ENCODE peak calls at places on chromosomes 3 and 15, in eight cellular contexts. N is H54, P is NB4, K is IMR-90, I is HepG2, B is uterus, M is tibial nerve, Y is heart left ventricle. X is an unnamed sample.
A peak's percentile ranks its signal among the peaks of the same experiment; 100 is the strongest.

GRCh38 chr15:38370079-38370478 is 83.8 kb upstream of the FAM98B start:
- DNase-seq in N (no peak), P (no peak), K (peak; percentile 16), I (no peak), B (no peak), M (no peak), Y (no peak), X (no peak)

GRCh38 chr3:154384504-154384903 is 45.5 kb downstream of the GPR149 start:
- DNase-seq in N (no peak), P (no peak), K (no peak), I (no peak), B (no peak), M (no peak), Y (no peak), X (no peak)

GRCh38 chr15:38059665-38060064 is 125.2 kb downstream of the TMCO5A start:
- DNase-seq in N (no peak), P (no peak), K (peak; percentile 85), I (no peak), B (no peak), M (no peak), Y (no peak), X (no peak)

GRCh38 chr15:69758810-69759410 is 306.3 kb downstream of the RPLP1 start:
- DNase-seq in N (no peak), P (peak; percentile 98), K (peak; percentile 62), I (no peak), B (no peak), M (no peak), Y (peak; percentile 32), X (peak; percentile 85)

GRCh38 chr15:64842986-64843561 is 1.4 kb downstream of the PLEKHO2 start:
- DNase-seq in N (no peak), P (peak; percentile 93), K (peak; percentile 59), I (no peak), B (peak; percentile 75), M (peak; percentile 64), Y (peak; percentile 79), X (no peak)

GRCh38 chr15:93088981-93089854 is at the start of gene RGMA:
- DNase-seq in N (no peak), P (no peak), K (no peak), I (no peak), B (peak; percentile 38), M (peak; percentile 34), Y (peak; percentile 71), X (no peak)

GRCh38 chr3:10194328-10195071 is 29.8 kb downstream of the IRAK2 start:
- DNase-seq in N (no peak), P (peak; percentile 48), K (no peak), I (no peak), B (no peak), M (no peak), Y (peak; percentile 62), X (no peak)

GRCh38 chr3:53588122-53588521 is 93.7 kb downstream of the CACNA1D start:
- DNase-seq in N (no peak), P (no peak), K (no peak), I (no peak), B (no peak), M (no peak), Y (no peak), X (no peak)

GRCh38 chr3:119323401-119324107 is 29.4 kb downstream of the ARHGAP31 start:
- DNase-seq in N (no peak), P (peak; percentile 33), K (no peak), I (no peak), B (no peak), M (no peak), Y (no peak), X (no peak)

GRCh38 chr3:119319311-119319710 is 25.1 kb downstream of the ARHGAP31 start:
- DNase-seq in N (no peak), P (no peak), K (no peak), I (no peak), B (no peak), M (no peak), Y (no peak), X (no peak)

GRCh38 chr3:119322021-119322522 is 27.9 kb downstream of the ARHGAP31 start:
- DNase-seq in N (no peak), P (no peak), K (peak; percentile 47), I (no peak), B (no peak), M (no peak), Y (peak; percentile 30), X (no peak)

GRCh38 chr3:119324899-119325298 is 30.7 kb downstream of the ARHGAP31 start:
- DNase-seq in N (no peak), P (no peak), K (no peak), I (no peak), B (no peak), M (no peak), Y (no peak), X (no peak)

GRCh38 chr3:119322523-119323400 is 28.6 kb downstream of the ARHGAP31 start:
- DNase-seq in N (peak; percentile 69), P (peak; percentile 97), K (peak; percentile 79), I (peak; percentile 56), B (peak; percentile 73), M (peak; percentile 62), Y (peak; percentile 93), X (peak; percentile 94)
- TF ChIP-seq POLR2A in N (peak; percentile 76), P (peak; percentile 60), K (peak; percentile 83), I (no peak), B (peak; percentile 52), M (peak; percentile 48), Y (no peak), X (no peak)

GRCh38 chr15:45449878-45450277 is 71.5 kb upstream of the GATM start:
- DNase-seq in N (no peak), P (no peak), K (no peak), I (no peak), B (no peak), M (no peak), Y (no peak), X (no peak)
- TF ChIP-seq POLR2A in N (no peak), P (no peak), K (no peak), I (no peak), B (no peak), M (no peak), Y (no peak), X (no peak)

GRCh38 chr3:139380575-139380974 is 8.9 kb downstream of the COPB2 start:
- DNase-seq in N (no peak), P (no peak), K (no peak), I (no peak), B (no peak), M (no peak), Y (no peak), X (no peak)
- TF ChIP-seq POLR2A in N (no peak), P (no peak), K (no peak), I (no peak), B (no peak), M (no peak), Y (no peak), X (no peak)

DNA sequence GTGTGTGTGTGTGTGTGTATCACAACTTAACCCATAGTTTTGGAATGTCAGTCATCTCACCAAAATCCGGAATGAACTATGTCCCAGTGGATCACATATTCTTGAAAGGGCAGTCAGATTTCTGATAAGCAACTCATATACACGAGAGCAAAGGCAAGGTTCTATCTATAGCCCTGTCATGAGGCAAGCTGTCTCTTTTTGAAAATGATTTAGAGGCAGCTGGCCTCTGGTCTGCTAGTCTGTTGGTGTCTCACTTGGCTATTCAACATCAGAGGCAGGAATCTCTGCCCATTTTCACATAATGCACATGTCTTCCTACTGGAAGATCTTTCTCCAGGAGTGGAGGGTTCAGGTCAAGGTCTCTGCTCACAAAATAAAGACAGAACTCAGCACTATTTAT is 79.8 kb downstream of the CNTN6 start:
- DNase-seq in N (no peak), P (no peak), K (no peak), I (no peak), B (no peak), M (no peak), Y (no peak), X (no peak)
- TF ChIP-seq POLR2A in N (no peak), P (no peak), K (no peak), I (no peak), B (no peak), M (no peak), Y (no peak), X (no peak)

DNA sequence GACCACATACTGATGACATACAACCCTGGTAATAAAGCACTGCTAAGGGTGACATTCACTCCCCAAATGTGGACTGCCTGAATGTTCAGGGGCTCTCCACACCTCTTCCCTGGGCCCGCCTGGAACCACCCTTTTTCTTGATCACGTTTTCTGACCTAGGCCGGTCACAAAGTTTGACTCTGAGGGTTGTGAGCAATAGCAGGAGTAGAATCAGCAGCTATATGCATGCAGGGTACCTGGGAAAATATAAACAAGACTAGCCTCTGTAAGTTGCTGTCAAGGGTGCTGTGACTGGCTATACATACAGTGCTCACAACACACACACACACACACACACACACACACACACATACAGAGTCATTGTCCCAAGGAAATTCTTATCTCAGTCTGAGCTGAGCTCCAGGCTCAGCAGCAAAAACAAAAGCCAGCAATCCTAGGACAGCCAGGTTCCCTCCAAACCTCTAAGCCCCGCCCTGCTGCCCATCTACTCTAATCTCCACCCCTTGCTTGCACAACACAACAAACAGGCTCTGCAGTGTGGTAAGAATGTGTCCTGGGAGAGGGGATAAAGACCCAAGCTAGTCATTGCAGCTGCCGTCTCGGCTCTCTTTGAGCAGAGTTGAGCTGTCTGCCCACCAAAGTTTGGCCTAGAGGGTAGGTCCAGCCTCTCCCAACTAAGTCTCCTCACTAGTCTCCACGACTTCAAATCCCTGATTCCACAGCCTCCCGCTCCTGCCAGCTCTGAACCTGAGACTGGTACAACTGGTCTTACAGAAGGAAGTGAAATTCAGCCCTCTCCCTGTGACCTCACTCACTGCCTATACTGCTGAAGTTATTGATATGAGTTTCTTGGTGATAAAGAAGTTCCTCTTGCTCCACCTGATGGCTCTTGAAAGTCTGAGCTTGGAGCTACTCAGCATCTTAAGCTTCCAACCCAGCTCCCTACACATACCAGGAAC is 2.2 kb downstream of the BMF start:
- DNase-seq in N (no peak), P (peak; percentile 95), K (peak; percentile 49), I (peak; percentile 95), B (peak; percentile 86), M (peak; percentile 60), Y (peak; percentile 69), X (no peak)
- TF ChIP-seq POLR2A in N (no peak), P (peak; percentile 76), K (no peak), I (peak; percentile 68), B (peak; percentile 47), M (no peak), Y (no peak), X (no peak)

X was measured in esophagus muscularis mucosa.